ENCODE peak calls at places on chromosomes 4 and X, in seven cellular contexts. One of them, this sample, is unnamed.

GRCh38 chr4:152591361-152591760 is 55.5 kb upstream of the FBXW7 start:
- DNase-seq in mesenchymal stem cell: peak
- DNase-seq in H9: peak
- DNase-seq in neuronal stem cell: peak
- DNase-seq in H1: peak
- DNase-seq in IMR-90: peak
- DNase-seq in trophoblast cell: peak
- DNase-seq in this sample: peak

GRCh38 chr4:145984563-145984962 is 45.9 kb upstream of the ZNF827 start:
- DNase-seq in mesenchymal stem cell: no peak
- DNase-seq in trophoblast cell: no peak
- DNase-seq in neuronal stem cell: no peak
- DNase-seq in IMR-90: no peak
- DNase-seq in H9: no peak
- DNase-seq in H1: no peak
- DNase-seq in this sample: no peak

GRCh38 chrX:2513120-2513664 is 12.4 kb upstream of the DHRSX start:
- DNase-seq in IMR-90: no peak
- DNase-seq in mesenchymal stem cell: no peak
- DNase-seq in H9: no peak
- DNase-seq in trophoblast cell: peak
- DNase-seq in H1: no peak
- DNase-seq in neuronal stem cell: no peak
- DNase-seq in this sample: peak

GRCh38 chr4:165814256-165815010 is 58.6 kb upstream of the TLL1 start:
- DNase-seq in H9: no peak
- DNase-seq in mesenchymal stem cell: peak
- DNase-seq in neuronal stem cell: no peak
- DNase-seq in IMR-90: no peak
- DNase-seq in H1: no peak
- DNase-seq in trophoblast cell: no peak
- DNase-seq in this sample: no peak

GRCh38 chrX:51641421-51642021 is 22.8 kb upstream of the CENPVL3 start:
- DNase-seq in trophoblast cell: peak
- DNase-seq in mesenchymal stem cell: peak
- DNase-seq in H1: no peak
- DNase-seq in neuronal stem cell: peak
- DNase-seq in H9: peak
- DNase-seq in IMR-90: peak
- DNase-seq in this sample: peak

GRCh38 chr4:94519925-94520789 is 68.4 kb downstream of the PDLIM5 start:
- DNase-seq in neuronal stem cell: no peak
- DNase-seq in IMR-90: no peak
- DNase-seq in H9: no peak
- DNase-seq in mesenchymal stem cell: peak
- DNase-seq in trophoblast cell: no peak
- DNase-seq in H1: no peak
- DNase-seq in this sample: no peak

GRCh38 chrX:134782796-134783195 is 124.5 kb upstream of the PLAC1 start:
- DNase-seq in H9: no peak
- DNase-seq in mesenchymal stem cell: peak
- DNase-seq in H1: no peak
- DNase-seq in IMR-90: peak
- DNase-seq in trophoblast cell: peak
- DNase-seq in neuronal stem cell: no peak
- DNase-seq in this sample: no peak

GRCh38 chr4:14582658-14583057 is 419.6 kb upstream of the CPEB2 start:
- DNase-seq in H9: no peak
- DNase-seq in mesenchymal stem cell: no peak
- DNase-seq in IMR-90: no peak
- DNase-seq in neuronal stem cell: no peak
- DNase-seq in H1: no peak
- DNase-seq in trophoblast cell: no peak
- DNase-seq in this sample: no peak

GRCh38 chr4:148026022-148026421 is 294.1 kb downstream of the ARHGAP10 start:
- DNase-seq in H9: no peak
- DNase-seq in H1: no peak
- DNase-seq in neuronal stem cell: no peak
- DNase-seq in mesenchymal stem cell: peak
- DNase-seq in IMR-90: peak
- DNase-seq in trophoblast cell: no peak
- DNase-seq in this sample: peak

GRCh38 chr4:95516528-95517011 is 32.2 kb downstream of the UNC5C start:
- DNase-seq in neuronal stem cell: no peak
- DNase-seq in IMR-90: peak
- DNase-seq in H1: no peak
- DNase-seq in mesenchymal stem cell: peak
- DNase-seq in trophoblast cell: no peak
- DNase-seq in H9: no peak
- DNase-seq in this sample: no peak

GRCh38 chrX:153395613-153396319 is 5.4 kb downstream of the PNMA6E start:
- DNase-seq in mesenchymal stem cell: no peak
- DNase-seq in H1: no peak
- DNase-seq in trophoblast cell: no peak
- DNase-seq in neuronal stem cell: no peak
- DNase-seq in H9: no peak
- DNase-seq in IMR-90: no peak
- DNase-seq in this sample: no peak

GRCh38 chrX:41499984-41500383 is 52.8 kb downstream of the NYX start:
- DNase-seq in IMR-90: no peak
- DNase-seq in H1: no peak
- DNase-seq in H9: no peak
- DNase-seq in trophoblast cell: no peak
- DNase-seq in neuronal stem cell: no peak
- DNase-seq in mesenchymal stem cell: no peak
- DNase-seq in this sample: no peak

GRCh38 chr4:128803783-128804182 is 5.7 kb upstream of the JADE1 start:
- DNase-seq in neuronal stem cell: no peak
- DNase-seq in H1: no peak
- DNase-seq in trophoblast cell: no peak
- DNase-seq in IMR-90: no peak
- DNase-seq in mesenchymal stem cell: no peak
- DNase-seq in H9: no peak
- DNase-seq in this sample: no peak

GRCh38 chr4:126445596-126445995 is 1130.8 kb downstream of the FAT4 start:
- DNase-seq in neuronal stem cell: no peak
- DNase-seq in H9: no peak
- DNase-seq in H1: no peak
- DNase-seq in trophoblast cell: no peak
- DNase-seq in IMR-90: peak
- DNase-seq in mesenchymal stem cell: no peak
- DNase-seq in this sample: no peak

GRCh38 chr4:53908661-53909078 is 155.7 kb downstream of the CHIC2 start:
- DNase-seq in mesenchymal stem cell: peak
- DNase-seq in trophoblast cell: peak
- DNase-seq in H1: no peak
- DNase-seq in H9: no peak
- DNase-seq in IMR-90: peak
- DNase-seq in neuronal stem cell: peak
- DNase-seq in this sample: peak

GRCh38 chr4:112083587-112084347 is 61.5 kb upstream of the FAM241A start:
- DNase-seq in neuronal stem cell: no peak
- DNase-seq in H9: no peak
- DNase-seq in trophoblast cell: no peak
- DNase-seq in H1: no peak
- DNase-seq in mesenchymal stem cell: peak
- DNase-seq in IMR-90: peak
- DNase-seq in this sample: no peak

GRCh38 chr4:107939307-107939706 is 8.0 kb downstream of the CYP2U1 start:
- DNase-seq in trophoblast cell: peak
- DNase-seq in neuronal stem cell: no peak
- DNase-seq in H1: no peak
- DNase-seq in mesenchymal stem cell: no peak
- DNase-seq in H9: no peak
- DNase-seq in IMR-90: peak
- DNase-seq in this sample: no peak

GRCh38 chr4:140612356-140612755 is 43.6 kb upstream of the UCP1 start:
- DNase-seq in IMR-90: no peak
- DNase-seq in H1: no peak
- DNase-seq in H9: no peak
- DNase-seq in neuronal stem cell: no peak
- DNase-seq in trophoblast cell: no peak
- DNase-seq in mesenchymal stem cell: no peak
- DNase-seq in this sample: no peak

GRCh38 chr4:140615451-140615850 is 46.7 kb upstream of the UCP1 start:
- DNase-seq in IMR-90: no peak
- DNase-seq in H9: no peak
- DNase-seq in neuronal stem cell: no peak
- DNase-seq in H1: no peak
- DNase-seq in mesenchymal stem cell: no peak
- DNase-seq in trophoblast cell: peak
- DNase-seq in this sample: no peak

GRCh38 chr4:140607852-140608251 is 39.1 kb upstream of the UCP1 start:
- DNase-seq in H9: no peak
- DNase-seq in IMR-90: no peak
- DNase-seq in trophoblast cell: no peak
- DNase-seq in H1: no peak
- DNase-seq in neuronal stem cell: no peak
- DNase-seq in mesenchymal stem cell: no peak
- DNase-seq in this sample: no peak

GRCh38 chr4:140609548-140610425 is 41.0 kb upstream of the UCP1 start:
- DNase-seq in mesenchymal stem cell: peak
- DNase-seq in trophoblast cell: peak
- DNase-seq in neuronal stem cell: peak
- DNase-seq in H9: no peak
- DNase-seq in H1: no peak
- DNase-seq in IMR-90: peak
- DNase-seq in this sample: peak

DNA sequence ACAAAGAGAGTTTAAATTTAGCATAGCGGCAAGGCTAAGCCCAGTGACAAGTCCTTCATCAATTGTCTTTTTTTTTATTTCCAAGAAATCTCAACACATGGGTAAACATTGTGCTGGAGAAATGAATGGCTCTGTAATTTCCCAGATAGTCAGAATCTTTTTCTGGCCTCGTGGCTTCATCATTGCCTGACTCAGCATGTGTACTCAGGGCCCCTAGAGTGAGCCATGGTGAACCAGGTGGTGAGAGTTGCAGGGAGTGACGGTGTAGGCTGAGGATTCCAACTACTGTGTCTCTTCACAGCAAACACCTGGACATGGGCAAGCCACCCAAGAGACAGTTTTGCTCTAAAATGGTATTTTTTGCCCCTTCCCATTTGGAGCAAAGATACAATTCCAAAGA is 43.1 kb upstream of the UCP1 start:
- DNase-seq in H9: no peak
- DNase-seq in mesenchymal stem cell: no peak
- DNase-seq in IMR-90: peak
- DNase-seq in trophoblast cell: no peak
- DNase-seq in H1: no peak
- DNase-seq in neuronal stem cell: no peak
- DNase-seq in this sample: no peak
- H3K4me2 ChIP-seq in H9: no peak
- H3K4me2 ChIP-seq in mesenchymal stem cell: no peak
- H3K4me2 ChIP-seq in IMR-90: no peak
- H3K4me2 ChIP-seq in trophoblast cell: no peak
- H3K4me2 ChIP-seq in H1: no peak
- H3K4me2 ChIP-seq in neuronal stem cell: no peak
- H3K4me2 ChIP-seq in this sample: no peak

GRCh38 chr4:185782523-185782922 is 29.5 kb downstream of the SORBS2 start:
- DNase-seq in IMR-90: peak
- DNase-seq in mesenchymal stem cell: peak
- DNase-seq in H9: no peak
- DNase-seq in H1: no peak
- DNase-seq in trophoblast cell: peak
- DNase-seq in neuronal stem cell: no peak
- DNase-seq in this sample: no peak
- H3K23ac ChIP-seq in IMR-90: no peak
- H3K23ac ChIP-seq in mesenchymal stem cell: no peak
- H3K23ac ChIP-seq in H9: no peak
- H3K23ac ChIP-seq in H1: no peak
- H3K23ac ChIP-seq in trophoblast cell: no peak
- H3K23ac ChIP-seq in neuronal stem cell: no peak
- H3K23ac ChIP-seq in this sample: no peak

GRCh38 chrX:19827088-19827487 is 60.3 kb downstream of the SH3KBP1 start:
- DNase-seq in H1: no peak
- DNase-seq in H9: no peak
- DNase-seq in neuronal stem cell: no peak
- DNase-seq in mesenchymal stem cell: no peak
- DNase-seq in trophoblast cell: no peak
- DNase-seq in IMR-90: no peak
- DNase-seq in this sample: no peak

GRCh38 chrX:19823031-19823430 is 64.4 kb downstream of the SH3KBP1 start:
- DNase-seq in IMR-90: no peak
- DNase-seq in H1: no peak
- DNase-seq in mesenchymal stem cell: no peak
- DNase-seq in trophoblast cell: peak
- DNase-seq in neuronal stem cell: no peak
- DNase-seq in H9: no peak
- DNase-seq in this sample: no peak

GRCh38 chrX:19829817-19830216 is 57.6 kb downstream of the SH3KBP1 start:
- DNase-seq in H9: no peak
- DNase-seq in neuronal stem cell: no peak
- DNase-seq in IMR-90: no peak
- DNase-seq in trophoblast cell: peak
- DNase-seq in H1: no peak
- DNase-seq in mesenchymal stem cell: no peak
- DNase-seq in this sample: peak

GRCh38 chrX:19825271-19825670 is 62.1 kb downstream of the SH3KBP1 start:
- DNase-seq in neuronal stem cell: no peak
- DNase-seq in trophoblast cell: peak
- DNase-seq in IMR-90: no peak
- DNase-seq in H1: no peak
- DNase-seq in mesenchymal stem cell: no peak
- DNase-seq in H9: no peak
- DNase-seq in this sample: no peak

DNA sequence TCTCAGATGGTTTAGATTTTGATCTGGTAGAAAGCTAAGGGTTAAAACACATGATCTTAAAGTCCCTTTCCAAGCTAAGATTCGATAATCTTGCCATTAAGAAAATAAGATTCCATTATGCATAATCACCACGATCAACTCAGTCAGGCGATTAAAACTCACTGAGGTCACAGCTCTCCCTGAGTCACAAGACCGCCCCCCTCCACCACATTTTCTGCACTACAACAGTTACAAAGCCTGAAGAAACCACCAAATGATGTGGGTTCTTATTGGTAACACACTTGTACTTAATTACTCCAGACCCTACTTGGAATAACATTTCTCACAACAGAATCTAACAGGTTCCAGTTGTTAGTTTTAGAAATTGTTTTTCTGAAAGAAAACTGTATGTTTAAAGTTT is 62.8 kb downstream of the SH3KBP1 start:
- DNase-seq in trophoblast cell: peak
- DNase-seq in IMR-90: peak
- DNase-seq in mesenchymal stem cell: no peak
- DNase-seq in H1: no peak
- DNase-seq in neuronal stem cell: no peak
- DNase-seq in H9: no peak
- DNase-seq in this sample: no peak
- H3K4me2 ChIP-seq in trophoblast cell: no peak
- H3K4me2 ChIP-seq in IMR-90: no peak
- H3K4me2 ChIP-seq in mesenchymal stem cell: no peak
- H3K4me2 ChIP-seq in H1: no peak
- H3K4me2 ChIP-seq in neuronal stem cell: no peak
- H3K4me2 ChIP-seq in H9: no peak
- H3K4me2 ChIP-seq in this sample: no peak

DNA sequence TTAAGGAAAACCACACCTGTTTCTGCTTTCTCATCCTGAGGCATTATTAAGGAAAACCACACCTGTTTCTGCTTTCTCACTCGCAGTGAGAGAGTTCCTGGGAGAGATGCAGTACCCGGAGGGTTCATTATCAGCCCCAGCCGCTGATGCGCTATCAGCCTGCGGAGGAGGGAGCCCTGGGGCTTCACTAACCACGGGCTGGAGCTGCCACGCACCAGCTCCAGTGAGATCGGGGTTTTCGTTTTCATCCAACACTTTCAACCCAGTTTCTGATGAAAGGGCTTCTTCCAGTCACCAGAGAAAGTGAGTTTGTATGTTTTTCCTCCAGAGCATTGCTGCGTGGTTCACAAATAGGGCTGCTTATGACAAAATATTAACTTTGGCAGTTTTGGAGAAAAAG is 93.2 kb upstream of the PRKX start:
- DNase-seq in neuronal stem cell: no peak
- DNase-seq in H9: no peak
- DNase-seq in H1: no peak
- DNase-seq in mesenchymal stem cell: no peak
- DNase-seq in IMR-90: no peak
- DNase-seq in trophoblast cell: no peak
- DNase-seq in this sample: no peak
- H3K23ac ChIP-seq in neuronal stem cell: no peak
- H3K23ac ChIP-seq in H9: no peak
- H3K23ac ChIP-seq in H1: no peak
- H3K23ac ChIP-seq in mesenchymal stem cell: no peak
- H3K23ac ChIP-seq in IMR-90: no peak
- H3K23ac ChIP-seq in trophoblast cell: no peak
- H3K23ac ChIP-seq in this sample: no peak

This sample was measured in mesendoderm.